ENCODE peak calls at places on chromosome X, in nine cellular contexts. J is fibroblast of mammary gland, X is fibroblast of pulmonary artery, B is SK-N-SH, C is fibroblast of lung, H is prostate gland, V is body of pancreas, T is foreskin fibroblast, S is cardiac muscle cell. A is an unnamed sample.

GRCh38 chrX:68894142-68894512 is 65.3 kb downstream of the EFNB1 start:
- DNase-seq in J (no peak), X (no peak), B (peak; percentile 57), C (no peak), H (no peak), V (no peak), T (no peak), S (no peak), A (no peak)

GRCh38 chrX:139077303-139078131 is 366.0 kb upstream of the FGF13 start:
- DNase-seq in J (peak; percentile 79), X (no peak), B (no peak), C (peak; percentile 50), H (no peak), V (no peak), T (peak; percentile 57), S (no peak), A (peak; percentile 2)

GRCh38 chrX:100216083-100216482 is 194.0 kb downstream of the PCDH19 start:
- DNase-seq in J (no peak), X (no peak), B (no peak), C (no peak), H (no peak), V (no peak), T (no peak), S (no peak), A (no peak)

GRCh38 chrX:73127700-73128241 is 48.5 kb upstream of the PABPC1L2A start:
- DNase-seq in J (no peak), X (no peak), B (no peak), C (no peak), H (no peak), V (peak; percentile 19), T (no peak), S (no peak), A (no peak)

GRCh38 chrX:72301781-72302180 is 3.9 kb downstream of the CITED1 start:
- DNase-seq in J (no peak), X (no peak), B (no peak), C (no peak), H (no peak), V (no peak), T (no peak), S (no peak), A (no peak)

GRCh38 chrX:11080721-11081120 is 30.4 kb upstream of the HCCS start:
- DNase-seq in J (no peak), X (no peak), B (no peak), C (no peak), H (no peak), V (no peak), T (no peak), S (no peak), A (no peak)

GRCh38 chrX:46325312-46325877 is 219.8 kb downstream of the ZNF674 start:
- DNase-seq in J (peak; percentile 45), X (peak; percentile 58), B (no peak), C (peak; percentile 42), H (no peak), V (no peak), T (peak; percentile 67), S (peak; percentile 57), A (peak; percentile 69)

GRCh38 chrX:83419030-83419792 is 88.9 kb upstream of the POU3F4 start:
- DNase-seq in J (no peak), X (no peak), B (no peak), C (no peak), H (no peak), V (no peak), T (no peak), S (no peak), A (no peak)

GRCh38 chrX:39813631-39814246 is 284.0 kb downstream of the BCOR start:
- DNase-seq in J (peak; percentile 87), X (peak; percentile 86), B (peak; percentile 71), C (peak; percentile 89), H (peak; percentile 69), V (peak; percentile 80), T (peak; percentile 82), S (peak; percentile 88), A (peak; percentile 78)

GRCh38 chrX:118528089-118528753 is 32.6 kb downstream of the DOCK11 start:
- DNase-seq in J (no peak), X (no peak), B (no peak), C (no peak), H (no peak), V (no peak), T (no peak), S (no peak), A (no peak)

GRCh38 chrX:136246201-136246600 is 5.0 kb downstream of the MAP7D3 start:
- DNase-seq in J (no peak), X (no peak), B (no peak), C (no peak), H (no peak), V (no peak), T (no peak), S (no peak), A (no peak)

GRCh38 chrX:42664706-42665105 is 113.3 kb downstream of the PPP1R2C start:
- DNase-seq in J (no peak), X (no peak), B (no peak), C (no peak), H (no peak), V (no peak), T (no peak), S (no peak), A (no peak)

GRCh38 chrX:154437398-154437752 is 421 bp downstream of the GDI1 start:
- DNase-seq in J (no peak), X (no peak), B (peak; percentile 73), C (no peak), H (no peak), V (no peak), T (no peak), S (no peak), A (no peak)
- TF ChIP-seq CTCF in J (no peak), X (no peak), B (no peak), C (no peak), H (no peak), V (no peak), T (no peak), S (no peak), A (no peak)

DNA sequence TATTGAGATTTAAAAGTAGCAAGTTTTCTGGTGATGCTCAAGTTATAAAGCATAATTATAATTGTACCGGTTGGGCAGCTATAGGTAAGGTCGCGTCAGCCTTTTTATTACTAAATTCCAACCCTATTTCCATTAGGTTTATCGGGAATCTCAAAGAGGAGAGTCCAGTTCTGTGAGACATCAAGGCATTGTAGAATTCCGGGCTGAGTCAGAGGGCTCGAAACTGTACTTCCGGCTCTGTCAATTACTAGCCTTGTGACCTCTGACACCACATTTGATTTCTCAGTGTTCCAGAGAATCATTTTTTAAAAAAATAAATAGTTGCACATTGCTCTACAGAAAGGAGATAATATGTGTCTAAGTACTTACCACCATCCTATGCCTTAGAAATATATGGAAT is 4.3 kb downstream of the IL1RAPL1 start:
- DNase-seq in J (no peak), X (no peak), B (no peak), C (no peak), H (no peak), V (no peak), T (no peak), S (no peak), A (no peak)
- H3K4me3 ChIP-seq in J (no peak overlapping the region), X (no peak overlapping the region), B (no peak overlapping the region), C (no peak overlapping the region), H (no peak overlapping the region), V (no peak overlapping the region), T (no peak overlapping the region), S (no peak overlapping the region), A (no peak overlapping the region)

DNA sequence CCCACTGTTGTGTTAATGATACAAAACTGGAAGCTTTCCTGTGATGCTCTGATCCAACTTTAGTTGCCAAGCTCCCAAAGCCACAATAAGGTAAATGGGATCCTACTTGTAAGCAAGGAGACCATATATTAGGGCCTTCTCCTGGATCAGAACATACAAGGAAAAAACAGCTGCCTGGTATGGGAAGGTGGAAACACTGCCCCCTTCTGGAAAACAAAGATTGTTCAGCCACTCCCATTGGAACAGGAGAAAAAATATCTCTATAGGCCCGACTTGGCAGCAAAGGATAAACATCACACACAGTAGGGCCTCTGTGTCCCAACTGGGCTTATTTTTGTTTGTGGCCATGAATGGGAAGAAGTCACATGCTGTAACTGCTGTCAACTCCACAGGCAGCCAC is 166.5 kb downstream of the TBX22 start:
- DNase-seq in J (no peak), X (no peak), B (no peak), C (no peak), H (no peak), V (no peak), T (no peak), S (no peak), A (peak; percentile 0)
- TF ChIP-seq CTCF in J (peak; percentile 8), X (no peak), B (peak; percentile 47), C (no peak), H (no peak), V (no peak), T (no peak), S (no peak), A (no peak)

DNA sequence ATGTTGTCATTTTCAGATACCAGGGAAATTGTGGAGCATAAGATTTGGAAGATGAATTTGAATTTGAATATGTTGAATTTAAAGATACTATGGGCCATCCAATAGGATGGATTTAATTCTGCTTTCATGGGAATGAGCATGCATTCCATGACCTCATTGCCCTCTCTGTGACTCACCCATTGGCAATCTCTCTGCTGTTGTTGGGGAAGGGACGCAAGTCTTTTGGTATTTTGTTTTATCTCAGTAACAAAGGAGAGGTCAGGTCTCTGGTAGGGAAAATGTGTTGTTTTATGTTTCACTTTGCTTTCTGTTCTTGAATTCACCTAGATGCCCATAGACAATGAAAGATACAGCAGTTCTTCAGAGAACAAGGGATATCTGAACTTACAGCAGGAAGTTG is 42.1 kb upstream of the MAGEA4 start:
- DNase-seq in J (peak; percentile 87), X (peak; percentile 87), B (no peak), C (peak; percentile 50), H (no peak), V (no peak), T (peak; percentile 87), S (peak; percentile 83), A (peak; percentile 85)
- H3K4me3 ChIP-seq in J (no peak overlapping the region), X (peak overlapping the region; percentile 14), B (no peak overlapping the region), C (no peak overlapping the region), H (no peak overlapping the region), V (no peak overlapping the region), T (no peak overlapping the region), S (no peak overlapping the region), A (no peak overlapping the region)

GRCh38 chrX:114615765-114616164 is 31.9 kb downstream of the HTR2C start:
- DNase-seq in J (peak; percentile 3), X (no peak), B (no peak), C (no peak), H (no peak), V (no peak), T (peak; percentile 32), S (no peak), A (no peak)

GRCh38 chrX:114619874-114620273 is 36.0 kb downstream of the HTR2C start:
- DNase-seq in J (peak; percentile 8), X (peak; percentile 1), B (peak; percentile 21), C (no peak), H (no peak), V (no peak), T (peak; percentile 8), S (peak; percentile 5), A (peak; percentile 2)
- TF ChIP-seq CTCF in J (peak; percentile 56), X (peak; percentile 44), B (peak; percentile 64), C (peak; percentile 43), H (no peak), V (no peak), T (peak; percentile 17), S (peak; percentile 48), A (peak; percentile 40)